ENCODE peak calls at places on chromosome 21, in five cellular contexts. One of them, this sample, is unnamed. For H3K4me1, the result is how much of the 10 kb centered on the place peaks cover.

GRCh38 chr21:32626633-32627196 is 14.5 kb upstream of the CFAP298 start:
- DNase-seq in lower lobe of right lung: no peak
- DNase-seq in pancreas: no peak
- DNase-seq in suprapubic skin: no peak
- DNase-seq in left ventricle myocardium inferior: no peak
- DNase-seq in this sample: no peak

GRCh38 chr21:29297483-29298347 is 1.0 kb upstream of the BACH1 start:
- DNase-seq in suprapubic skin: no peak
- DNase-seq in pancreas: no peak
- DNase-seq in lower lobe of right lung: no peak
- DNase-seq in left ventricle myocardium inferior: no peak
- DNase-seq in this sample: no peak

GRCh38 chr21:17679002-17679600 is 66.4 kb upstream of the BTG3 start:
- DNase-seq in suprapubic skin: no peak
- DNase-seq in pancreas: no peak
- DNase-seq in left ventricle myocardium inferior: no peak
- DNase-seq in lower lobe of right lung: no peak
- DNase-seq in this sample: no peak

GRCh38 chr21:31184462-31184861 is 146.2 kb upstream of the KRTAP19-8 start:
- DNase-seq in pancreas: no peak
- DNase-seq in left ventricle myocardium inferior: no peak
- DNase-seq in lower lobe of right lung: no peak
- DNase-seq in suprapubic skin: no peak
- DNase-seq in this sample: peak

GRCh38 chr21:16102113-16102512 is 372.3 kb downstream of the USP25 start:
- DNase-seq in lower lobe of right lung: no peak
- DNase-seq in left ventricle myocardium inferior: no peak
- DNase-seq in pancreas: no peak
- DNase-seq in suprapubic skin: no peak
- DNase-seq in this sample: no peak

GRCh38 chr21:18832950-18833349 is 429.4 kb upstream of the TMPRSS15 start:
- DNase-seq in lower lobe of right lung: no peak
- DNase-seq in pancreas: no peak
- DNase-seq in suprapubic skin: no peak
- DNase-seq in left ventricle myocardium inferior: no peak
- DNase-seq in this sample: no peak

GRCh38 chr21:29920938-29921337 is 18.9 kb downstream of the GRIK1 start:
- DNase-seq in lower lobe of right lung: no peak
- DNase-seq in pancreas: no peak
- DNase-seq in left ventricle myocardium inferior: no peak
- DNase-seq in suprapubic skin: no peak
- DNase-seq in this sample: no peak

GRCh38 chr21:13937236-13937635 is 273.5 kb downstream of the LIPI start:
- DNase-seq in pancreas: peak
- DNase-seq in lower lobe of right lung: peak
- DNase-seq in suprapubic skin: no peak
- DNase-seq in left ventricle myocardium inferior: no peak
- DNase-seq in this sample: no peak

GRCh38 chr21:32732544-32732943 is 4.7 kb upstream of the SYNJ1 start:
- DNase-seq in left ventricle myocardium inferior: no peak
- DNase-seq in suprapubic skin: no peak
- DNase-seq in lower lobe of right lung: no peak
- DNase-seq in pancreas: no peak
- DNase-seq in this sample: no peak

GRCh38 chr21:33023574-33024277 is 2.0 kb upstream of the OLIG2 start:
- DNase-seq in lower lobe of right lung: no peak
- DNase-seq in left ventricle myocardium inferior: no peak
- DNase-seq in pancreas: no peak
- DNase-seq in suprapubic skin: no peak
- DNase-seq in this sample: no peak

GRCh38 chr21:31334648-31335121 is 9.4 kb downstream of the TIAM1 start:
- DNase-seq in pancreas: no peak
- DNase-seq in left ventricle myocardium inferior: no peak
- DNase-seq in suprapubic skin: no peak
- DNase-seq in lower lobe of right lung: no peak
- DNase-seq in this sample: no peak

GRCh38 chr21:40054403-40054802 is 187.2 kb downstream of the PCP4 start:
- DNase-seq in lower lobe of right lung: peak
- DNase-seq in pancreas: peak
- DNase-seq in suprapubic skin: no peak
- DNase-seq in left ventricle myocardium inferior: no peak
- DNase-seq in this sample: no peak

GRCh38 chr21:30579351-30579750 is 10.8 kb downstream of the KRTAP22-2 start:
- DNase-seq in lower lobe of right lung: no peak
- DNase-seq in pancreas: no peak
- DNase-seq in left ventricle myocardium inferior: no peak
- DNase-seq in suprapubic skin: no peak
- DNase-seq in this sample: no peak

GRCh38 chr21:24290151-24290833 is 1317.0 kb downstream of the MRPL39 start:
- DNase-seq in pancreas: no peak
- DNase-seq in left ventricle myocardium inferior: no peak
- DNase-seq in suprapubic skin: no peak
- DNase-seq in lower lobe of right lung: no peak
- DNase-seq in this sample: no peak

GRCh38 chr21:33022828-33023573 is 2.7 kb upstream of the OLIG2 start:
- DNase-seq in left ventricle myocardium inferior: no peak
- DNase-seq in pancreas: no peak
- DNase-seq in suprapubic skin: no peak
- DNase-seq in lower lobe of right lung: no peak
- DNase-seq in this sample: no peak

GRCh38 chr21:21137986-21138385 is 139.8 kb downstream of the NCAM2 start:
- DNase-seq in left ventricle myocardium inferior: no peak
- DNase-seq in pancreas: no peak
- DNase-seq in suprapubic skin: no peak
- DNase-seq in lower lobe of right lung: no peak
- DNase-seq in this sample: no peak

GRCh38 chr21:40760811-40761210 is 86.1 kb downstream of the DSCAM start:
- DNase-seq in left ventricle myocardium inferior: no peak
- DNase-seq in suprapubic skin: no peak
- DNase-seq in pancreas: no peak
- DNase-seq in lower lobe of right lung: no peak
- DNase-seq in this sample: no peak

GRCh38 chr21:36207577-36208320 is 51.1 kb downstream of the DOP1B start:
- DNase-seq in left ventricle myocardium inferior: no peak
- DNase-seq in pancreas: no peak
- DNase-seq in suprapubic skin: no peak
- DNase-seq in lower lobe of right lung: no peak
- DNase-seq in this sample: no peak

GRCh38 chr21:33332143-33332542 is 7.4 kb downstream of the IFNAR1 start:
- DNase-seq in left ventricle myocardium inferior: no peak
- DNase-seq in suprapubic skin: no peak
- DNase-seq in pancreas: no peak
- DNase-seq in lower lobe of right lung: no peak
- DNase-seq in this sample: no peak

DNA sequence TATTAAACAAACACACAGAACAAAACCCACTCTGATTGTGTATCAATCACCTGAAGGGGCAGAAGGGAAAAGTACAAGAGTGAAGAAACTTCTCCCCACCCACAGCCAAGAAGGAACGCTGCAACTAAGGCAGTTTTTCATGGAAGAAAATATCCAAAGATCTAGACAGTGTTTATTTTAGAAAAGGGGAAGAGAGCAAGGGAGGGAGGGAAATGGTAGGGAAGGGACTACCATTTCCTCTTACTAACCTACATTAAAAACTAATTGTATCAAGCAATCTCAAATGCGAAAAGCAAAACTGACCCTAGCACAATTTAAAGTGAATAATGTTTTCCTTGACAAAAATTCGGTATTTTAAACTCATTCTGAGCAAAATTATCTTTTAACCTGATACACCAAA is 3.5 kb downstream of the NRIP1 start:
- DNase-seq in lower lobe of right lung: no peak
- DNase-seq in left ventricle myocardium inferior: no peak
- DNase-seq in suprapubic skin: no peak
- DNase-seq in pancreas: no peak
- DNase-seq in this sample: no peak
- H3K4me1 ChIP-seq in lower lobe of right lung: half or more
- H3K4me1 ChIP-seq in left ventricle myocardium inferior: half or more
- H3K4me1 ChIP-seq in suprapubic skin: half or more
- H3K4me1 ChIP-seq in pancreas: under half
- H3K4me1 ChIP-seq in this sample: under half

GRCh38 chr21:26965567-26966359 is 1.1 kb downstream of the ADAMTS5 start:
- DNase-seq in suprapubic skin: peak
- DNase-seq in lower lobe of right lung: peak
- DNase-seq in left ventricle myocardium inferior: peak
- DNase-seq in pancreas: peak
- DNase-seq in this sample: no peak
- H3K27ac ChIP-seq in suprapubic skin: peak
- H3K27ac ChIP-seq in lower lobe of right lung: peak
- H3K27ac ChIP-seq in left ventricle myocardium inferior: peak
- H3K27ac ChIP-seq in pancreas: no peak
- H3K27ac ChIP-seq in this sample: no peak

GRCh38 chr21:26169061-26169610 is 1.4 kb downstream of the APP start:
- DNase-seq in left ventricle myocardium inferior: peak
- DNase-seq in suprapubic skin: peak
- DNase-seq in lower lobe of right lung: no peak
- DNase-seq in pancreas: no peak
- DNase-seq in this sample: no peak

GRCh38 chr21:26169611-26170470 is 729 bp downstream of the APP start:
- DNase-seq in pancreas: peak
- DNase-seq in suprapubic skin: peak
- DNase-seq in left ventricle myocardium inferior: peak
- DNase-seq in lower lobe of right lung: peak
- DNase-seq in this sample: peak

GRCh38 chr21:26170471-26171309 is at the start of gene APP:
- DNase-seq in pancreas: peak
- DNase-seq in lower lobe of right lung: peak
- DNase-seq in left ventricle myocardium inferior: peak
- DNase-seq in suprapubic skin: peak
- DNase-seq in this sample: peak

GRCh38 chr21:26165331-26165730 is 5.2 kb downstream of the APP start:
- DNase-seq in suprapubic skin: no peak
- DNase-seq in left ventricle myocardium inferior: no peak
- DNase-seq in pancreas: no peak
- DNase-seq in lower lobe of right lung: no peak
- DNase-seq in this sample: no peak

DNA sequence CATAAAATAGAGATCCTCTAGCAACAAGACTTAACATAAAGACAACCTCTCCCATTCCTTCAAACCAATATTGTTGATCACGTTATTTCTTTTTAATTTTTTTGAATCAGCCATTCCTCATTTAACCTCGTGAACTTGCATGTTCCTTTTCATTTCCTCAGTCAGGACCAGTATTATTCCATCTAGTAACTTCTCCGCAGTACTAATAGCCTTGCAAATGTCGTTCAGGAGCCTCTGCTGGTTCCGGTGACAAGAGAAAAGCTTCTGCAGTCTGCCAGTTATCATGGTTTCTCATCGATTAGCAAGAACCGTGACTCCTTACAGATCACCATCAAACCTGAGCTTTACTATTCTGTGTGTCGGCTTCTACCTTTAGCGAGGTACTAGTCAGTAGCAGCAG is 3.0 kb downstream of the APP start:
- DNase-seq in lower lobe of right lung: no peak
- DNase-seq in pancreas: no peak
- DNase-seq in left ventricle myocardium inferior: no peak
- DNase-seq in suprapubic skin: no peak
- DNase-seq in this sample: no peak
- H3K4me3 ChIP-seq in lower lobe of right lung: peak
- H3K4me3 ChIP-seq in pancreas: no peak
- H3K4me3 ChIP-seq in left ventricle myocardium inferior: peak
- H3K4me3 ChIP-seq in suprapubic skin: peak
- H3K4me3 ChIP-seq in this sample: no peak

DNA sequence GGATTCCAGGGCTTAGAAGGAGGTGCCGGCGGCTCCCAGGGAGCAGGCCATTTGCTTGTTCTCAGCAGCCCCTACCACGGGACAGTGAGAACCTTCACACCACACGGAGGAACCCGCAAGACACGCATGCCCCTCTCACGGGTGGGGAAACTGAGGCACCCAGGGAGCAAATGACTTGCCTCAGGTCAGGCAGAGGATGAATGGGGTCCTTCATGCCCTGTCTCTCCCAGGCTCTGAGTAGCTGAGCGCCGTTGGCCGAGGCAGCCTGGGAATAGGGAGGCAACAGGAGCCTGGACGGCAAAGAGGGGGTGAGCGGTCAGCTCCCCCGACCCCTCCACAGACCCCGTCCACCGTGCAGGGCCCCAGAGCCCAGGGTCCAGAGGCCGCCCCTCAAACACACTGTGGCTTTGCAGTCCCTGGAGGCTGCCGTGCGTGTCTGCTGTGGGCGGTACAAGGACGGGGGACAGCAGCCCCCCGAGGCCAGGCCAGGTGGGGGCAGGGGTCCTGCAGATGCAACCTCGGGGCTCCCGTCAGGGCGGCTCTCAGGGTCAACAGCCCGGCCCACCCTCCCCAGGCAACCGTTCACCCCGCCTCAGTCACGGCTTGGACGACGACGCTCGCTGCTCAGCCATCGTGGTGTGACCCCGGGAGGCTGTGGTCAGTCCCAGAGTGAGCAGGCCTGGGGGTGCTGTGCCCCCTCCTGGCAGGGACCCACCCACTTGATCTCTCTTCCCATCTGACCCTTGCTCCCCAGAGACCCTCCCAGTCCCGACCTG is 15.9 kb upstream of the COL6A2 start:
- DNase-seq in left ventricle myocardium inferior: no peak
- DNase-seq in lower lobe of right lung: peak
- DNase-seq in pancreas: peak
- DNase-seq in suprapubic skin: no peak
- DNase-seq in this sample: no peak
- H3K4me1 ChIP-seq in left ventricle myocardium inferior: under half
- H3K4me1 ChIP-seq in lower lobe of right lung: under half
- H3K4me1 ChIP-seq in pancreas: under half
- H3K4me1 ChIP-seq in suprapubic skin: half or more
- H3K4me1 ChIP-seq in this sample: under half

GRCh38 chr21:34870246-34870645 is 178.9 kb downstream of the RUNX1 start:
- DNase-seq in left ventricle myocardium inferior: no peak
- DNase-seq in lower lobe of right lung: no peak
- DNase-seq in suprapubic skin: no peak
- DNase-seq in pancreas: no peak
- DNase-seq in this sample: no peak
- H3K27ac ChIP-seq in left ventricle myocardium inferior: no peak
- H3K27ac ChIP-seq in lower lobe of right lung: peak
- H3K27ac ChIP-seq in suprapubic skin: peak
- H3K27ac ChIP-seq in pancreas: no peak
- H3K27ac ChIP-seq in this sample: no peak

GRCh38 chr21:37220433-37220980 is 46.6 kb downstream of the VPS26C start:
- DNase-seq in suprapubic skin: no peak
- DNase-seq in left ventricle myocardium inferior: no peak
- DNase-seq in pancreas: no peak
- DNase-seq in lower lobe of right lung: no peak
- DNase-seq in this sample: peak
- H3K4me3 ChIP-seq in suprapubic skin: peak
- H3K4me3 ChIP-seq in left ventricle myocardium inferior: peak
- H3K4me3 ChIP-seq in pancreas: peak
- H3K4me3 ChIP-seq in lower lobe of right lung: peak
- H3K4me3 ChIP-seq in this sample: peak

DNA sequence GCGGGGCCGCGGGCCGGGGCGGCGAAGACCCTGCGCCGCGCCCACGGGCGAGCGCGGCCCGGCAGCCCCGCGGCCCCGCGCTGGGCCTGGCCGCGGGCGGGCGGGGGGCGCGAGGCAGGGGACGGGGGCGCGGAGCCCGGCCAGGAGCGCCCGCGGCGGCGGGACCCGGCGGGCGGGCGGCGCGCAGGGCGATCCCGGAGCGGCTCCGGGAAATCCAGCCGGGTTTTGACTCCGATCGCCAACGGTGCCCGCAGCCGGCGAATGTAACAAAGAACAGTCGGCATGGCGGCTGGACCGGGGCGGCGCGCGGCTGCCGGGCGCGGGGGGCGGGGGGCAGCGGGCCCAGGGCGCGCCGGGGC is 334 bp downstream of the PRDM15 start:
- DNase-seq in lower lobe of right lung: peak
- DNase-seq in left ventricle myocardium inferior: peak
- DNase-seq in pancreas: peak
- DNase-seq in suprapubic skin: peak
- DNase-seq in this sample: peak
- H3K4me1 ChIP-seq in lower lobe of right lung: under half
- H3K4me1 ChIP-seq in left ventricle myocardium inferior: under half
- H3K4me1 ChIP-seq in pancreas: under half
- H3K4me1 ChIP-seq in suprapubic skin: under half
- H3K4me1 ChIP-seq in this sample: under half